ENCODE peak calls at places on chromosomes 1 and 21, in eight cellular contexts. Y, Q, B, T, X, J, P and A are unnamed samples. For H3K27me3, the result is how much of the 10 kb centered on the place peaks cover.

GRCh38 chr1:212667223-212668139 is 32.2 kb downstream of the BATF3 start:
- DNase-seq in Y (no peak), Q (no peak), B (peak), T (no peak), X (no peak), J (peak), P (no peak), A (no peak)

GRCh38 chr21:39004776-39005605 is 178.3 kb downstream of the PSMG1 start:
- DNase-seq in Y (peak), Q (no peak), B (no peak), T (peak), X (no peak), J (no peak), P (no peak), A (peak)

GRCh38 chr1:18302788-18303413 is 177.8 kb upstream of the KLHDC7A start:
- DNase-seq in Y (no peak), Q (no peak), B (no peak), T (no peak), X (no peak), J (no peak), P (peak), A (no peak)

GRCh38 chr1:201226859-201227488 is 36.4 kb downstream of the IGFN1 start:
- DNase-seq in Y (no peak), Q (no peak), B (no peak), T (no peak), X (peak), J (no peak), P (no peak), A (no peak)

GRCh38 chr1:55483523-55483922 is 268.4 kb upstream of the USP24 start:
- DNase-seq in Y (no peak), Q (no peak), B (no peak), T (no peak), X (no peak), J (no peak), P (no peak), A (no peak)

GRCh38 chr1:1906185-1907097 is 8.6 kb upstream of the CALML6 start:
- DNase-seq in Y (peak), Q (peak), B (peak), T (peak), X (peak), J (peak), P (peak), A (peak)

GRCh38 chr21:32300117-32300681 is 1.5 kb downstream of the MRAP start:
- DNase-seq in Y (no peak), Q (no peak), B (no peak), T (no peak), X (no peak), J (no peak), P (no peak), A (no peak)

GRCh38 chr1:50968884-50969610 is 998 bp upstream of the CDKN2C start:
- DNase-seq in Y (peak), Q (peak), B (peak), T (peak), X (peak), J (peak), P (peak), A (peak)

GRCh38 chr1:99266731-99267130 is 2.4 kb downstream of the PLPPR4 start:
- DNase-seq in Y (no peak), Q (no peak), B (peak), T (no peak), X (no peak), J (no peak), P (no peak), A (no peak)

GRCh38 chr1:150151291-150152181 is 1.8 kb downstream of the PLEKHO1 start:
- DNase-seq in Y (peak), Q (peak), B (no peak), T (no peak), X (no peak), J (no peak), P (no peak), A (peak)

GRCh38 chr1:240474133-240474614 is 137.8 kb downstream of the GREM2 start:
- DNase-seq in Y (no peak), Q (no peak), B (peak), T (no peak), X (no peak), J (no peak), P (no peak), A (no peak)

GRCh38 chr21:32770514-32771133 is 931 bp downstream of the PAXBP1 start:
- DNase-seq in Y (no peak), Q (peak), B (peak), T (no peak), X (no peak), J (peak), P (no peak), A (no peak)

GRCh38 chr1:62689524-62689923 is 1.3 kb upstream of the DOCK7 start:
- DNase-seq in Y (no peak), Q (no peak), B (peak), T (no peak), X (no peak), J (no peak), P (no peak), A (no peak)

GRCh38 chr1:33242652-33243051 is 13.6 kb upstream of the ZNF362 start:
- DNase-seq in Y (no peak), Q (no peak), B (no peak), T (no peak), X (no peak), J (no peak), P (no peak), A (no peak)

GRCh38 chr1:73106931-73107330 is 824.6 kb upstream of the NEGR1 start:
- DNase-seq in Y (no peak), Q (no peak), B (no peak), T (no peak), X (no peak), J (no peak), P (no peak), A (no peak)

GRCh38 chr1:29120955-29121485 is 2.7 kb downstream of the TMEM200B start:
- DNase-seq in Y (peak), Q (peak), B (no peak), T (no peak), X (peak), J (no peak), P (peak), A (peak)

GRCh38 chr1:183914283-183914682 is 109.4 kb downstream of the RGL1 start:
- DNase-seq in Y (no peak), Q (no peak), B (no peak), T (no peak), X (no peak), J (peak), P (no peak), A (no peak)

GRCh38 chr1:54255026-54255425 is 55.1 kb downstream of the MRPL37 start:
- DNase-seq in Y (no peak), Q (no peak), B (no peak), T (no peak), X (no peak), J (no peak), P (no peak), A (no peak)

GRCh38 chr1:206769331-206769731 is 1.2 kb upstream of the IL19 start:
- DNase-seq in Y (no peak), Q (peak), B (no peak), T (no peak), X (no peak), J (no peak), P (no peak), A (no peak)

GRCh38 chr1:36118396-36118795 is 6.6 kb downstream of the COL8A2 start:
- DNase-seq in Y (no peak), Q (no peak), B (no peak), T (no peak), X (no peak), J (no peak), P (no peak), A (peak)

GRCh38 chr21:46667735-46668380 is 32.4 kb downstream of the PRMT2 start:
- DNase-seq in Y (peak), Q (peak), B (peak), T (no peak), X (peak), J (no peak), P (peak), A (peak)

GRCh38 chr1:27307851-27308598 is 13.9 kb upstream of the TMEM222 start:
- DNase-seq in Y (no peak), Q (no peak), B (no peak), T (no peak), X (no peak), J (no peak), P (peak), A (no peak)

GRCh38 chr1:244783138-244783537 is 52.3 kb upstream of the COX20 start:
- DNase-seq in Y (no peak), Q (no peak), B (no peak), T (no peak), X (no peak), J (no peak), P (no peak), A (no peak)

GRCh38 chr1:66494488-66494887 is 39.5 kb upstream of the SGIP1 start:
- DNase-seq in Y (no peak), Q (no peak), B (no peak), T (no peak), X (no peak), J (no peak), P (no peak), A (no peak)

GRCh38 chr1:6166221-6166620 is 13.9 kb downstream of the CHD5 start:
- DNase-seq in Y (no peak), Q (no peak), B (no peak), T (no peak), X (no peak), J (no peak), P (no peak), A (no peak)

GRCh38 chr1:211947396-211948295 is 87.7 kb downstream of the INTS7 start:
- DNase-seq in Y (no peak), Q (no peak), B (no peak), T (no peak), X (no peak), J (no peak), P (peak), A (no peak)

GRCh38 chr21:28257276-28257675 is 735.4 kb downstream of the LTN1 start:
- DNase-seq in Y (no peak), Q (no peak), B (no peak), T (no peak), X (no peak), J (no peak), P (no peak), A (no peak)
- H3K27me3 ChIP-seq in Y (under half), Q (under half), B (under half), T (under half), X (under half), J (under half), P (under half), A (under half)

DNA sequence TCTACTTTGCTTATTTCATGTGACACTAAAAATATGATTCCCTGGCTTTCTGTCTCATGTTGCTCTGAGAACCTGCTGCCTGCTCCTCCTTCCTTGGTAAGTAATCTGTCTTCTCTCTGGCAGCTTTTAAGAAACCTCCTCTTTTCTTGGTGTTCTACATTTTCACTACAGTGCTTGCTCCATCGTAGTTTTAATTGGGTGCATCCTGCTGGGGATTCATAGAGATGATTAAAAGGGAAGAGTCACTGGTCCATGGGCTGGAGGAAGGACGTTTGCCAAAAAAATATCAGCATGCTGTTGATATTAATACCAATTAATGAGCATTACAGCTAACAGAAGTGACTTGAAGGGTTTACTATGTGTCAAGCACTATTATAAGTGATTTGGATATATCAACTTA is 471.9 kb downstream of the MATN1 start:
- DNase-seq in Y (no peak), Q (no peak), B (no peak), T (no peak), X (no peak), J (no peak), P (no peak), A (no peak)
- H3K27me3 ChIP-seq in Y (under half), Q (under half), B (under half), T (under half), X (under half), J (under half), P (under half), A (under half)

GRCh38 chr1:44413740-44414139 is 8.7 kb downstream of the RNF220 start:
- DNase-seq in Y (no peak), Q (no peak), B (no peak), T (no peak), X (no peak), J (no peak), P (no peak), A (no peak)
- H3K27me3 ChIP-seq in Y (under half), Q (under half), B (half or more), T (under half), X (under half), J (half or more), P (half or more), A (under half)

DNA sequence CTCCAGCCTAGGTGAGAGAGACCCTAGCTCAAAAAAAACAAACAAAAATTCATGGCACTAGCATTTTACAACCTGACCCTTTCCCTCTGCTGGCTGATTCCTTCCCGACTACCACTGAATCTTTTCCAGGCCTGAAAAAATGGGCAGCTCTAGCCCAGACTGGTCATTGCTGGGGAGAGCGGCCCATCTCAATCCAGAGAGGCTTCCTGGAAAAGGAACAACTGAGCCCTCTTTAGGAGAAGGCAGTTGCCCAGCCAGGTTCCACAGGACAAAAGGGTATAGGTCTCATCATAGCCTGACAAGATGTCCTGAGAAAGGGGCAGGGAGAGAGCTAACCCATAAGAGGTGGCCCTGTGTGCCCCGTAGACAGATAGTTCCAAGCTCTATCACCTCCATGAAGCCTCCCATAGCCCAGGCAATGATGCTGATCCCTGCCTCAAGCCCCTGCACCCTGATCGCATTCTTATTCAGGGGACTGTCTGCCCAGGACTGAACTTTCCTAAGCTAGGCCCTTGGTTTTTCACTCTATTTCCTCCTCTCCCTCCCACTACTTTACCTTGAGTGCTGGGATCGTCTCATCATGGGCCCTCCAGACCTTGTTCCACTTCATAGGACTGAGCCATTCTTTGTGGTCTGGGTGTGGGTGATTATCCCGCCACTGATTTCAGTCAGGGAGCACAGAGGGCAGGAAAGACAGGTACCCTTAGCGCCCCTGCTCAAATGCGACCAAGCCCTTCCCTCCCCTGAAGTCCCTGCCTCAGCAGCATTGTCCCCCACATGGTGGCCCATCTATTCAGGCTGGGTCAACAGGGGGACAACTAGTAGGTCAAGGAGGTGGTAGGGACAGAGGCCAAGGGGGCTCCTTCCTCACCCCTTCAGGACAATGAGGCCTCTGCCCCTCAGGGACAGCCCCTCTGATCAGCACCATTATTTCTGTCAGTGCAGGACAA is 18.2 kb downstream of the RHBG start:
- DNase-seq in Y (no peak), Q (no peak), B (no peak), T (no peak), X (no peak), J (no peak), P (no peak), A (no peak)
- H3K27me3 ChIP-seq in Y (under half), Q (under half), B (under half), T (under half), X (under half), J (under half), P (half or more), A (under half)

GRCh38 chr1:3230553-3230952 is 161.6 kb downstream of the PRDM16 start:
- DNase-seq in Y (no peak), Q (no peak), B (no peak), T (no peak), X (no peak), J (no peak), P (no peak), A (no peak)
- H3K27me3 ChIP-seq in Y (under half), Q (under half), B (under half), T (under half), X (under half), J (under half), P (under half), A (under half)

DNA sequence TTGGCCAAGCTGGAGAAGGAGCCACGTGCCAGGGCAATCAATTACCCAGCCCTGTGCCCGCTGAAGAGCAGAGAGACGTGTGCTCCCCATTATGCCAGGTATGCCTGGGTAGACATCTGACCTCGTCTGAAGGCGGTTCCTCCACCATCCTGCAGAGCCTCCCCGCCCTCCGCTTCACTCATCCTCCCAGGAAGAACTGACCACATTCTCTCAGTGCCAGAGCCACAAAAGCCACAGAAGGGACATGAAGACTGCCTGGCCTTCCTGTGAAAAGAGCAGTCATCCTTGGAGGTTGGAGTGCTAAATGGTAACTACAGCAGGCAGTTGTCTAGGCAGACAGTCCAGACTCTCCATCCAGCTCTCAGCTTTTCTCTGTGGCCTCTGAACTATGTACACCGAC is 12.0 kb downstream of the SYT2 start:
- DNase-seq in Y (no peak), Q (no peak), B (no peak), T (no peak), X (no peak), J (no peak), P (no peak), A (no peak)
- H3K27me3 ChIP-seq in Y (under half), Q (under half), B (under half), T (under half), X (under half), J (half or more), P (under half), A (under half)

DNA sequence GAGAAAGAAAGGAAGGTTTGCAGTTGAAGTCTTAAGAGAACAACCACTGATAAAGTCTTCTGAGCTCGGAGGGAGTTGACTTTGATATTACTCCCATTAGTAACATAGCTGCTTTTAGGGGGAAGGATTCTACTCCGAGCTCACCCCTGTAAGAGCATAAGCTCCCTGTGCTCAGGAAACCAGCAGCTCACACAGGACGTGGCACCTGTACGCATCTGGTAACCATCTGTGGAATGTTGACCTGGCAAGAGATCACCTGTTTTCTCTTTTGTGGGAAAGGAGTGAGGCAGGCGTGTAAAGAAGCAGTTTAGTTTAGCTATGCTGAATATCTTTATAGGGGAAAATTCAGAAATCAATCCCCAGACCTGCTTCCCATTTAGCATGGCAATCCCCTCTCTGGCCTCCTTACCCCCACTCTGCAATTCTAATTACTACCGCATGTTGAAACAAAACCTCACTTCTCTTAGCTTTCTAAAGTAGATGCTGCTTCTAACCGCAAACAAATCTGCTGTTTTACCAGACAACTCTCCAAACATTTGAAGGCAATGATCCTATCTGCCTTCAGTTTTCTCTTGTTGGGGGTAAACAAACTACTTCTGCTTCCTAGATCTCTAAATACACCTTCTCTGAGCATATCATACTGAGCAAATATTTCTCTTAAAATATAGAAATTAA is 121.8 kb upstream of the KCNK1 start:
- DNase-seq in Y (no peak), Q (no peak), B (no peak), T (no peak), X (no peak), J (no peak), P (no peak), A (no peak)
- H3K27me3 ChIP-seq in Y (under half), Q (under half), B (under half), T (under half), X (under half), J (under half), P (under half), A (under half)

DNA sequence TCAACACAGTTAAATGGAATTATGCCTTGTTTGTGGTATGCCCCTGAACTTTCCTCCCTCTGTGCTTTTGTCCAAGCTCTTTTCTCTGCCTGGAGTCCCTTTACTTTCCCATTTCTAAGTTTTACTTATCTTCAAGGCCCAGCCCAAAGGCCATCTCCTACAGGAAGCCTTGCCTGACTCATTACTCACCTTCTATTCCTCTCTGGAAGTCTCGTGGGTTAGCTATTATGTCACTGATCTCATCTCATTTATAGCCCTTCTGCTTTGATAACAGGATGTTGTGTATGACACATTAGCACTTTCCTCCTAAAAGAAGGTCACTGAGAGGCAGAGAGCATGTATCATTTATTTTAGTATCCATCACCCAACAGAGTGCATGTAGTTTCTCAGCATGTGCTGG is 78.8 kb upstream of the CD1D start:
- DNase-seq in Y (no peak), Q (no peak), B (peak), T (no peak), X (no peak), J (no peak), P (no peak), A (no peak)
- H3K27me3 ChIP-seq in Y (under half), Q (under half), B (under half), T (under half), X (under half), J (under half), P (under half), A (under half)

DNA sequence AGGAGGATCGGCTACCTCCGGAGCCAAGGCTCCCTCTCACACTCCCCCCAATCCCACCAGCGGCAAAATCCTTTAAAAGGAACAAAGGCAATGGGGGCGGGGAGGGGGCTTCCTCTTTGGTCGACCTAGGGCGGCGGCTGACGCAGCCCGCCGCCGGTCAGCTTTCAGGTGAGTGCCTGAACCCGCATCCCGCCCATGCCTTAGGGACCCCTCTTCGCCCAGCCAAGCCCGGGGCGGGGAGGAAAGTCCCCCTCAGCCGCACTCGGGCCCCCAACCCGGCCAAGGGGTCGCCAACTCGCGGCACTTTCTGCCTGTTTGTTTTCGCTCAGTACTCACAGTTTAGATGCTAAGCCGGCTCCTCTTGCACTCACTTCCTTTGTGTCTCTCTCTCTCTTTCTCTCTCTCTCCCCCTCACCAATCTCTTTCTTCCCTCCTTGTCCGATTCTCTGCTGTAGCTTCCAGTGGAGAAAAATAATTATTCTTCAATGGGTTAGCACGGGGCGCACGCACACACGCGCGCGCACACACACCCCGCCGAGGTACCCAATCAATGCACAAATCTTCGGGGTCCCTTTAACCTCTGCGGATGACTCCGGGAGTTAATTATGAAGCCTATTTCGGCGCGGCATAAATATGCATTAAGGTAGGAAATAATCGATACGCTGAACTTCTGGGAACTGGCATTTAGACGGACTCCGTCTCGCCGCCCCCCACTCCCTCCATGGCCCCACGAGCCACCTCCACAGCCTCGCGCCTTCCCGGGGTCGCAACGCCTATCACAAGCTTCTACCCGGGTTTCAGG is at the start of gene BLACAT1:
- DNase-seq in Y (no peak), Q (no peak), B (no peak), T (no peak), X (no peak), J (no peak), P (peak), A (no peak)
- H3K27me3 ChIP-seq in Y (under half), Q (under half), B (half or more), T (under half), X (under half), J (half or more), P (under half), A (under half)